ENCODE peak calls at places on chromosomes 5 and 9, in four cellular contexts. One of them, this sample, is unnamed.

GRCh38 chr9:96566401-96567202 is 53.0 kb downstream of the CDC14B start:
- DNase-seq in HepG2: peak
- DNase-seq in upper lobe of left lung: peak
- DNase-seq in body of pancreas: peak
- DNase-seq in this sample: peak

GRCh38 chr5:118111956-118112355 is 876.4 kb downstream of the DTWD2 start:
- DNase-seq in upper lobe of left lung: no peak
- DNase-seq in body of pancreas: no peak
- DNase-seq in HepG2: no peak
- DNase-seq in this sample: no peak

GRCh38 chr9:99365233-99365980 is 143.3 kb downstream of the SEC61B start:
- DNase-seq in HepG2: no peak
- DNase-seq in body of pancreas: no peak
- DNase-seq in upper lobe of left lung: no peak
- DNase-seq in this sample: peak

GRCh38 chr5:103505581-103506305 is 56.8 kb downstream of the NUDT12 start:
- DNase-seq in HepG2: no peak
- DNase-seq in body of pancreas: no peak
- DNase-seq in upper lobe of left lung: no peak
- DNase-seq in this sample: no peak

GRCh38 chr9:123174079-123174478 is 94.3 kb downstream of the STRBP start:
- DNase-seq in upper lobe of left lung: no peak
- DNase-seq in HepG2: no peak
- DNase-seq in body of pancreas: no peak
- DNase-seq in this sample: no peak

GRCh38 chr5:138948391-138949222 is 73.5 kb upstream of the LRRTM2 start:
- DNase-seq in upper lobe of left lung: peak
- DNase-seq in HepG2: no peak
- DNase-seq in body of pancreas: peak
- DNase-seq in this sample: peak

GRCh38 chr5:110351451-110351850 is 375.0 kb downstream of the TMEM232 start:
- DNase-seq in body of pancreas: no peak
- DNase-seq in HepG2: no peak
- DNase-seq in upper lobe of left lung: no peak
- DNase-seq in this sample: no peak

GRCh38 chr9:122122903-122123632 is 30.0 kb upstream of the TTLL11 start:
- DNase-seq in upper lobe of left lung: no peak
- DNase-seq in body of pancreas: peak
- DNase-seq in HepG2: peak
- DNase-seq in this sample: peak

GRCh38 chr9:129464972-129465833 is 155.7 kb downstream of the C9orf50 start:
- DNase-seq in upper lobe of left lung: no peak
- DNase-seq in HepG2: no peak
- DNase-seq in body of pancreas: no peak
- DNase-seq in this sample: peak

GRCh38 chr5:108749130-108749861 is 1.6 kb downstream of the FER start:
- DNase-seq in HepG2: no peak
- DNase-seq in upper lobe of left lung: no peak
- DNase-seq in body of pancreas: no peak
- DNase-seq in this sample: no peak

GRCh38 chr5:138696501-138696900 is 56.7 kb upstream of the CTNNA1 start:
- DNase-seq in body of pancreas: no peak
- DNase-seq in upper lobe of left lung: no peak
- DNase-seq in HepG2: no peak
- DNase-seq in this sample: no peak

GRCh38 chr9:123568691-123569342 is 212.8 kb downstream of the CRB2 start:
- DNase-seq in body of pancreas: no peak
- DNase-seq in upper lobe of left lung: no peak
- DNase-seq in HepG2: no peak
- DNase-seq in this sample: peak

GRCh38 chr5:91280062-91280941 is 102.8 kb downstream of the ARRDC3 start:
- DNase-seq in body of pancreas: peak
- DNase-seq in upper lobe of left lung: peak
- DNase-seq in HepG2: peak
- DNase-seq in this sample: peak
- TF ChIP-seq POLR2A in body of pancreas: peak
- TF ChIP-seq POLR2A in upper lobe of left lung: peak
- TF ChIP-seq POLR2A in HepG2: peak
- TF ChIP-seq POLR2A in this sample: no peak

GRCh38 chr9:70256123-70256551 is 2.6 kb upstream of the SMC5 start:
- DNase-seq in HepG2: no peak
- DNase-seq in upper lobe of left lung: no peak
- DNase-seq in body of pancreas: no peak
- DNase-seq in this sample: peak
- H3K4me3 ChIP-seq in HepG2: no peak
- H3K4me3 ChIP-seq in upper lobe of left lung: peak
- H3K4me3 ChIP-seq in body of pancreas: no peak
- H3K4me3 ChIP-seq in this sample: no peak

DNA sequence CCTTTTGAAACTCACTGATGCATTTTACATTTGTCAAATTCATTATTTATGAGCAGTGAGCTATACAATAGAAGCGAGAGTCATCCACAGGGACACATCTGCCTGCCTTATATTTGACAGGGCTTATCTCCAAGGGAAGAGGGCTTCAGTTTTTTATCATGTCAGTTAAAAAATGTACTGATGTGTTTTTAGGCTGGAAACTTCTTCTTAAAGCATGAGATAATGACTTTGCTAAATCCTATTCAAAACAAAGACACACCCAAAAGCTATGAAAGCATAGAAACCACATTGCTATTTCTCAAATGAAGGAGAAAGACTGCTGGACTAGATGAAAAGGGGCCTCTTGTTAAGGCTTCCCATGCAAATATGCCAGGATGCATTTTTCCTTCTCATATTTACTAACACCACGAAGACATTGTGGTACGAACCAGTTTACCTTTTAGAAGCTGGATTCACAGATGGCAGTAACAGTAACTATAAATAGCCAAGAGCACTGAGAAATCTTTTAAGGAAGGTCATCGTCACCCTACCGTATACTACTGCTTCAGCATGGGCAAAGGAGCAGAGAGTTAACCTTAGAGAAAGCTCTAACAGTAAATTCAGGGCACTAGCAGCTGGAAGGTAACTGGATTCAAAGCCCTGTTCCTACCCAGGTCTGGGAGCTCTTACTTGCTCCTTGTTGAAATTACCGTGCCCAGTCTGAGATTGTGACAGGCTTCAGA is 86.3 kb upstream of the IFNK start:
- DNase-seq in upper lobe of left lung: no peak
- DNase-seq in HepG2: no peak
- DNase-seq in body of pancreas: no peak
- DNase-seq in this sample: no peak
- TF ChIP-seq POLR2A in upper lobe of left lung: no peak
- TF ChIP-seq POLR2A in HepG2: no peak
- TF ChIP-seq POLR2A in body of pancreas: no peak
- TF ChIP-seq POLR2A in this sample: no peak

DNA sequence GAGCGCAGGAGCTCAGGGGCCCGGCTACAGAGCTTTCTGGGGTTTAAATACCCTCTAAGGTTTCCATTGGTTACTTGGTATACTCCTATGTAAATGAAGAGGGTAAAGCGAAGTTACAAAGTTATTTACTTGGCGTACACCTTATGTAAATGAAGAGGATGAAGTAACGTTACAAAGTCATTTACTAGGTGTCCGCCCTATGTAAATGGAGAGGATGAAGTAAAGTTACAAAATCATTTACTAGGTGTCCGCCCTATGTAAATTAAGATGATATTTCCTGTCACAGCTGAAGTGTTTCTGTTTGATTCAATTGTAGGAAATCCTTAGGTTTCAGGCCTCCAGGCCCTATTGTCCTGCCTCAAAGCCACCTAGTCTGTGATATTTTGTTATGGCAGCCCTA is 358.2 kb downstream of the MTRR start:
- DNase-seq in body of pancreas: no peak
- DNase-seq in HepG2: no peak
- DNase-seq in upper lobe of left lung: peak
- DNase-seq in this sample: no peak
- H3K4me3 ChIP-seq in body of pancreas: no peak
- H3K4me3 ChIP-seq in HepG2: no peak
- H3K4me3 ChIP-seq in upper lobe of left lung: no peak
- H3K4me3 ChIP-seq in this sample: no peak